ENCODE peak calls at places on chromosomes 13 and 19, in five cellular contexts. D is neuronal stem cell, H is trophoblast cell, A is H1, U is H9. J is an unnamed sample.

GRCh38 chr13:46484561-46484960 is 68.4 kb upstream of the LRCH1 start:
- DNase-seq in D (no peak), H (no peak), A (no peak), U (no peak), J (no peak)

GRCh38 chr13:105997436-105998232 is 537.8 kb downstream of the EFNB2 start:
- DNase-seq in D (no peak), H (peak), A (no peak), U (no peak), J (no peak)

GRCh38 chr19:48991823-48992570 is 1.1 kb downstream of the GYS1 start:
- DNase-seq in D (no peak), H (peak), A (no peak), U (peak), J (peak)

GRCh38 chr19:2266183-2266993 is 10.2 kb upstream of the JSRP1 start:
- DNase-seq in D (no peak), H (no peak), A (no peak), U (no peak), J (peak)

GRCh38 chr19:17479325-17479791 is 9.0 kb downstream of the SLC27A1 start:
- DNase-seq in D (no peak), H (peak), A (no peak), U (no peak), J (peak)

GRCh38 chr13:98919566-98919965 is 58.3 kb downstream of the DOCK9 start:
- DNase-seq in D (no peak), H (no peak), A (no peak), U (no peak), J (no peak)

GRCh38 chr13:71339736-71340135 is 527.3 kb downstream of the DACH1 start:
- DNase-seq in D (no peak), H (no peak), A (no peak), U (no peak), J (no peak)

GRCh38 chr13:37326319-37326718 is 220.9 kb upstream of the CSNK1A1L start:
- DNase-seq in D (no peak), H (no peak), A (no peak), U (no peak), J (peak)

GRCh38 chr13:84661718-84662117 is 779.4 kb upstream of the SLITRK1 start:
- DNase-seq in D (no peak), H (no peak), A (no peak), U (no peak), J (peak)

GRCh38 chr19:29445246-29445645 is 80.5 kb upstream of the VSTM2B start:
- DNase-seq in D (no peak), H (no peak), A (no peak), U (peak), J (no peak)

GRCh38 chr13:42393573-42394360 is 121.8 kb downstream of the AKAP11 start:
- DNase-seq in D (no peak), H (peak), A (no peak), U (no peak), J (no peak)

GRCh38 chr13:112194167-112194530 is 127.2 kb downstream of the SOX1 start:
- DNase-seq in D (no peak), H (no peak), A (no peak), U (no peak), J (no peak)

GRCh38 chr19:3058009-3058820 is 4.1 kb downstream of the TLE5 start:
- DNase-seq in D (no peak), H (peak), A (no peak), U (no peak), J (no peak)

GRCh38 chr13:48545608-48546007 is 12.7 kb upstream of the RCBTB2 start:
- DNase-seq in D (no peak), H (no peak), A (no peak), U (no peak), J (no peak)

GRCh38 chr13:98110749-98111148 is 32.1 kb upstream of the FARP1 start:
- DNase-seq in D (no peak), H (no peak), A (no peak), U (no peak), J (no peak)

GRCh38 chr13:70016116-70016515 is 91.5 kb upstream of the ATXN8OS start:
- DNase-seq in D (no peak), H (no peak), A (no peak), U (peak), J (no peak)

GRCh38 chr19:35327642-35328041 is 1.3 kb upstream of the CD22 start:
- DNase-seq in D (no peak), H (no peak), A (no peak), U (peak), J (no peak)

GRCh38 chr13:88925954-88926353 is 1254.8 kb downstream of the SLITRK5 start:
- DNase-seq in D (no peak), H (no peak), A (no peak), U (no peak), J (no peak)

DNA sequence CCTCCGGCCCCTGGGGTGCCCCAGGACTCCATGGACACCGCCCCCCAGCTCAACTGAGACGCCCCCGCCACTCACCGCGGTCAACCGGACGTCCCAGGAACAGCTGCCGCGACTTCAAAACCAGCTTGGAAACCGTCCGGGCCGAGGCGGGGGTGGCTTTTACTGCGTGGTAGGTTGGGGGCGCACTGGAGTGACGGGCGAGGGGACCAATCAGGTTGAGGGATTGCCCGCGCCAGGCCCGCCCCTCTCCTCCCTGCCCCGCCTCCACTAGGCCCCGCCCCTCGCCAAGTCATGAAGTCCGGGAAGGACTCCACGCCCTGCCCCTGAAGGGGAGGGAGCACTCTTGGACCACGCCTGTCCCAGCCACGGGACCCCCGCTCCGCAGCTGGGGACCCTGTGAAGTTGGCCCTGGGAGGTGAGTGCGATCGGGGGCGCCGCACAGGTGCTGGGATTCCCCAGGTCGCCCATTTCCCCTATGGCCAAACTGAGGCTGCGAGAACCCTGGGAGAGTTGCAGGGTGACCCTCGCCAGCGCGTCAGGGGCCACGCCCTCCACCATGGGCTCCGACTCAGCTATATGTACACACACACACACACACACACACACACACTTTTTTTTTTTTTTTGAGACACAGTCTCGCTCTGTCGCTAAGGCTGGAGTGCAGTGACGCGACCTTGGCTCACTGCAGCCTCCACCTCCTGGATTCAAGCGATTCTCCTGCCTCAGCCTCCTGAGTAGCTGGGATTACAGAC is at the start of gene PLIN3:
- DNase-seq in D (peak), H (peak), A (peak), U (peak), J (peak)
- H3K14ac ChIP-seq in D (no peak), H (peak), A (no peak), U (no peak), J (peak)

GRCh38 chr13:31207630-31208549 is 8.1 kb downstream of the B3GLCT start:
- DNase-seq in D (no peak), H (no peak), A (no peak), U (no peak), J (peak)
- H3K14ac ChIP-seq in D (no peak), H (no peak), A (no peak), U (no peak), J (no peak)

DNA sequence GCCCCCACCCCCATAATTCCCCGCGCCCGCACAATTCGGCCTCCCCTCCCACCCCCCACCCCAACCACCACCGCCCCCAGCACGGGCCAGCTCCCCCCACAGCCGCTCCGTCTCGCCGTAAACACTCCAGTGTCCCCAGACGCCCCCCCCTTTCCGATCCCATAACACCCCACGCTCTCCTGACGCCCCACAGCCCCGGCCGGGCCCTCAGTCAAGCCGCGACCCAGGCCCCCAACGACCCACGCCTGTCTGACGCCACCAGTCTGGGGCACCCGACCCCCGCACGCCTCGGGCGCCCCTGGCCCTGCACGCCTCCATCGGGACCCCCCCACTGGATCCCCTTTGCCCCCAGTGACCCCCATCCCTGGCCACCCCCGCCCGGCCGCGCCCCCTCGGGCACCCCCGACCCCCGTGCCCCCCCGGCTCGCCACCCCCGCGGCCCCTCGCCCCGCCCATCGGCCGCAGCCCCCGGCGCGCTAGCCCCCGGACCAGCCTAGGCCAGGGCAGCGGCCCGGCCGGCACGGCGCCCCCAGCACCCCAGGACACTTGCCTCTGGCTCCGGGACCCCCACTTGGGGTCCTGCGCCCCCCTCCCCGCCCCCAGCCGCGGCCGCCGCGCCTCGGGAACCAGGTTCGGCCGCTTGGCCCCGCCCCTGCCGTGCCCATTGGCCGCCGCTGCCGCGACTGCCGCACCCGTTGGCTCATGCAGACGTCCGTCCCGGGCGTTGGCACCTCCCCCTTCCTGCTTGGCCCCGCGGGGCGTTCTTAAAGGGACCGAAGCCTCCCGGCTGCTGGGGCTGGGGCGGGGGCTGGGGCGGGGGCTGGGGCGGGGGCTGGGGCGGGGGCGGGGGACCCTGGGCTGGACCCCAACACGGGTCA is at the start of gene FKBP8:
- DNase-seq in D (peak), H (peak), A (peak), U (peak), J (peak)
- H3K14ac ChIP-seq in D (peak), H (peak), A (no peak), U (peak), J (peak)

GRCh38 chr19:56121180-56122167 is at the start of gene ZNF787:
- DNase-seq in D (peak), H (peak), A (peak), U (peak), J (peak)
- H3K14ac ChIP-seq in D (peak), H (peak), A (no peak), U (peak), J (peak)

DNA sequence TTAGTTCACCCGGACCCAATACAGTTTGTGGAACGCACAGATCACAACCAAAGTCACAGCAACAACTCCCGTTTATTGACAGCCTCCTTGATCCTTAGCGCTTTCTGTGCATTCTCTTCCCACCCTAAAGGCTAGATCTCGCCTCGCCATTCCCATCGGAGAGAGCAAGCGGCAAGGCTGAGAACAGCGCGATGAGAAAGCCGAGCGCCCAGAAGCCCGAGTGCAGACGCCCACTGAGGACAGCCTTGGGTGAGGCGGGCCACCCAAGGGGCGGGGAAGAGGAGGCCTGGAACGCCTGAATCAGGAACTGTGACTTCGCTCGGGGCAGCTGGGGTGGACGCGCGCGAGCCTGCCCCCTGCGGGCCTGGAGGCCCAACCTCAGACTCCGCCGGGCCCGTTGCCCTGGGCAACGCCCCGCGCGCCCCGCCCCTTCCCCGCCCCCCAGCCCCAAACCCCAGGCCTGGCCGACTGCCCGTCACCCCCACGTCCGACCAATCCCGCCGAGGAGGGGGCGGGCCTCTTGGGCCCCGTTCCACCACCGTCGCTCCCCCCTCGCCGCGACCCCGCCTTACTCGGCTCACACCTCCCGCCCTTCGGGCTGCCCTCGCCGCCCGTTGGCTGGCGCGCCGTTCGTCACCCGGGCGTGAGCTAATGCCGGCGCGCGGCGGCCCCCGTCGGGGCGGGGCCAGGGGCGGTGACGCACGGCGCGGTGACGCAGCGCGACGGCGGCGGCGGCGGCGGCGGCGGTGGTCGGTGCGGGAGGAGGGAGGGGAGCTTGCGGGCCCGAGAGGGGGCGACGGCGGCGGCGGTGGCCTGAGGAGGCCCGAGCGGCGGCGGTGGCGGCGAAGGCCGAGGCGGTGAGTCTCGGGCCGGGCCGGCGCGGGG is at the start of gene SAMD4B:
- DNase-seq in D (peak), H (peak), A (peak), U (peak), J (peak)
- H3K14ac ChIP-seq in D (peak), H (peak), A (no peak), U (peak), J (peak)

GRCh38 chr19:38551450-38551813 is 66.3 kb downstream of the MAP4K1 start:
- DNase-seq in D (no peak), H (no peak), A (no peak), U (no peak), J (no peak)
- H3K14ac ChIP-seq in D (no peak), H (no peak), A (no peak), U (no peak), J (no peak)

DNA sequence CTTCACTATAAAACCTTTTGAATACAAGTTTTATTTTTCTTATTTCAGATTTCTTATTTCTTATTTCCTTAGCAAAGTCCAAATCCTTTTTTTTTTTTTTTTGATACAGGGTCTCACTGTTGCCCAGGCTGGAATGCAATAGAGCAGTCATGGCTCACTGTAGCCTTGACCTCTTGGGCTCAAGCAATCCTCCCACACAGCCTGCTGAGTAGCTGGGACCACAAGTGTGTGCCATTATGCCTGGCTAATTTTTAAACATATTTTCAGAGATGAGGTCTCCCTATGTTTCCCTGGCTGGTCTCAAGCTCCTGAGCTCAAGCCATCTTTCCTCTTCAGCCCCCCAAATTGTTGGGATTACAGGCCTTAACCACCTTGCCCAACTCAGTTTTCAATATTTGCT is 334.3 kb downstream of the DLEU7 start:
- DNase-seq in D (no peak), H (no peak), A (no peak), U (no peak), J (no peak)
- H3K14ac ChIP-seq in D (no peak), H (no peak), A (no peak), U (no peak), J (no peak)

DNA sequence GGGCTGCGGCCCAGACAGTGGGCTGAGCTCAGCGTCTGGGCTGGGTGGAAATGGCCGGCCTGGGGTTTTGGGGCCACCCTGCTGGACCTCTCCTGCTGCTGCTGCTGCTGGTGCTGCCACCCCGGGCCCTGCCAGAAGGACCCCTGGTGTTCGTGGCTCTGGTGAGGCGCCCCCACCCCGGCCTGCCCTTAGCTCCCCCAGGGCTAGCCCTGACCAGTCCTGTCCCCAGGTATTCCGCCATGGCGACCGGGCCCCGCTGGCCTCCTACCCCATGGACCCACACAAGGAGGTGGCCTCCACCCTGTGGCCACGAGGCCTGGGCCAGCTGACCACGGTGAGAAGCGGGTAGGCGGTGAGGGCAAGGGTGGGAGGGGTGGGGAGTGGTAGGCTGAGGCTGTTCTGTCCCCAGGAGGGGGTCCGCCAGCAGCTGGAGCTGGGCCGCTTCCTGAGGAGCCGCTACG is at the start of gene ACP4:
- DNase-seq in D (no peak), H (no peak), A (no peak), U (no peak), J (no peak)
- H3K14ac ChIP-seq in D (no peak), H (no peak), A (no peak), U (no peak), J (no peak)

GRCh38 chr19:6849876-6850275 is 37.5 kb upstream of the ADGRE1 start:
- DNase-seq in D (no peak), H (no peak), A (no peak), U (no peak), J (no peak)
- H3K14ac ChIP-seq in D (no peak), H (no peak), A (no peak), U (no peak), J (no peak)

J was measured in IMR-90.